ENCODE peak calls at places on chromosomes 11 and 22, in four cellular contexts. H is fibroblast of pulmonary artery, N is coronary artery, K is choroid plexus epithelial cell. Z is an unnamed sample.
A peak's percentile ranks its signal among the peaks of the same experiment; 100 is the strongest.

GRCh38 chr11:24687748-24688147 is 190.9 kb downstream of the LUZP2 start:
- DNase-seq in H (no peak), N (no peak), K (no peak), Z (no peak)

GRCh38 chr11:130606781-130607511 is 158.5 kb downstream of the ADAMTS15 start:
- DNase-seq in H (no peak), N (peak; percentile 85), K (peak; percentile 74), Z (no peak)

GRCh38 chr11:10978189-10978588 is 120.3 kb upstream of the ZBED5 start:
- DNase-seq in H (no peak), N (no peak), K (no peak), Z (no peak)

GRCh38 chr11:58625826-58626460 is 3.5 kb downstream of the CNTF start:
- DNase-seq in H (peak; percentile 27), N (no peak), K (peak; percentile 94), Z (no peak)

GRCh38 chr11:13415201-13415600 is 47.8 kb downstream of the BTBD10 start:
- DNase-seq in H (no peak), N (no peak), K (no peak), Z (no peak)

GRCh38 chr22:25109878-25110595 is 89.6 kb upstream of the CRYBB3 start:
- DNase-seq in H (no peak), N (no peak), K (no peak), Z (no peak)

GRCh38 chr11:19871531-19871930 is 158.9 kb downstream of the NAV2 start:
- DNase-seq in H (no peak), N (no peak), K (no peak), Z (no peak)

GRCh38 chr11:66478823-66479740 is 1.2 kb upstream of the DPP3 start:
- DNase-seq in H (peak; percentile 37), N (no peak), K (peak; percentile 50), Z (no peak)

GRCh38 chr11:109486129-109486528 is 64.1 kb downstream of the C11orf87 start:
- DNase-seq in H (no peak), N (no peak), K (no peak), Z (no peak)

GRCh38 chr11:86931965-86932332 is 23.2 kb downstream of the FZD4 start:
- DNase-seq in H (peak; percentile 57), N (no peak), K (peak; percentile 42), Z (no peak)

GRCh38 chr22:32800158-32800557 is 1.3 kb upstream of the TIMP3 start:
- DNase-seq in H (no peak), N (no peak), K (no peak), Z (no peak)

GRCh38 chr11:69065136-69065710 is 16.5 kb downstream of the TPCN2 start:
- DNase-seq in H (no peak), N (no peak), K (no peak), Z (no peak)

GRCh38 chr22:30305519-30305905 is 16.2 kb upstream of the CASTOR1 start:
- DNase-seq in H (peak; percentile 55), N (no peak), K (peak; percentile 56), Z (no peak)

GRCh38 chr11:113697798-113698407 is 8.2 kb downstream of the TMPRSS5 start:
- DNase-seq in H (no peak), N (no peak), K (no peak), Z (no peak)

GRCh38 chr11:60973699-60974098 is 2.2 kb downstream of the CD6 start:
- DNase-seq in H (no peak), N (no peak), K (no peak), Z (no peak)

GRCh38 chr11:45289369-45289768 is 3.2 kb upstream of the SYT13 start:
- DNase-seq in H (peak; percentile 57), N (no peak), K (peak; percentile 68), Z (no peak)

GRCh38 chr11:82046778-82047177 is 686.9 kb downstream of the FAM181B start:
- DNase-seq in H (peak; percentile 16), N (no peak), K (peak; percentile 75), Z (no peak)

GRCh38 chr11:126311464-126312291 is 7.8 kb downstream of the DCPS start:
- DNase-seq in H (no peak), N (no peak), K (no peak), Z (no peak)
- TF ChIP-seq CTCF in H (no peak), N (no peak), K (no peak), Z (no peak)

DNA sequence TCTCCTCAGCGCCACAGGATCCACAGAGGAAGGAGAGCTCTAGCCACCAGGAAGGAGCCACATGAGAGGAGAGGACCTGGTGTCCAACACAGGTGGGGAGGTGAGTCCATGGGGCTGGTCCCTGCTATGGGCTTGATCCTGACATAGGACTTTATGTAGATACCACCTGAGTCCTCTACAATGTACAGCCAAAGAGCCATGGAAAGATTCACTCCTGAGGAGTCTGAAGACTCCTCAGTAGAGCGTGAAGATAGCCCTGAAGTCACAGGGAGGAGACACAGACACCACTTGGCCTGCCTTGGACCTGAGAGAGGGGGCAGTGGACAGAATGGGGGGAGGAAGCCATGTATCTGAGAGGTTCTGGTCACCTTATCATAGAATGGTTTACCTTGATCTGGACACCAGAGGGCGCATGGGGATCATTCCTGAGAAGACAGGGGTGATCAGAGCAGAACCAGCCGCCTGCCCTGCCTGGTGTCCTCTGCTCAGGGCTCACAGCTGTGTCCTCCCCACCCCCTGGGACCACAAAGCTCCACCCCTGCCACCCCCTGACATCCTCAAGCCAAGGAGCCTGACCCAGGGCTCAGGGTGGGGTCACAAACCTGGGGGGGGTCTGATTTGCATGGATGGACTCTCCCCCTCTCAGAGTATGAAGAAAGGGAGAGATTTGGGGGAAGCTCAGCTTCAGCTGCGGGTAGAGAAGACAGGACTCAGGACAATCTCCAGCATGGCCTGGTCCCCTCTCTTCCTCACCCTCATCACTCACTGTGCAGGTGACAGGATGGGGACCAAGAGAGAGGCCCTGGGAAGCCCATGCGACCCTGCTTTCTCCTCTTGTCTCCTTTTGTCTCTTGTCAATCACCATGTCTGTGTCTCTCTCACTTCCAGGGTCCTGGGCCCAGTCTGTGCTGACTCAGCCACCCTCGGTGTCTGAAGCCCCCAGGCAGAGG is 77.0 kb downstream of the ZNF280B start:
- DNase-seq in H (peak; percentile 61), N (no peak), K (peak; percentile 72), Z (no peak)
- TF ChIP-seq CTCF in H (peak; percentile 71), N (peak; percentile 36), K (peak; percentile 73), Z (no peak)

GRCh38 chr22:17744430-17744829 is 29.8 kb downstream of the BID start:
- DNase-seq in H (no peak), N (no peak), K (no peak), Z (no peak)

GRCh38 chr22:17749605-17750395 is 24.5 kb downstream of the BID start:
- DNase-seq in H (no peak), N (no peak), K (no peak), Z (no peak)

GRCh38 chr22:17746916-17747315 is 27.4 kb downstream of the BID start:
- DNase-seq in H (no peak), N (no peak), K (no peak), Z (no peak)

GRCh38 chr22:17751596-17751995 is 22.7 kb downstream of the BID start:
- DNase-seq in H (no peak), N (no peak), K (no peak), Z (no peak)

DNA sequence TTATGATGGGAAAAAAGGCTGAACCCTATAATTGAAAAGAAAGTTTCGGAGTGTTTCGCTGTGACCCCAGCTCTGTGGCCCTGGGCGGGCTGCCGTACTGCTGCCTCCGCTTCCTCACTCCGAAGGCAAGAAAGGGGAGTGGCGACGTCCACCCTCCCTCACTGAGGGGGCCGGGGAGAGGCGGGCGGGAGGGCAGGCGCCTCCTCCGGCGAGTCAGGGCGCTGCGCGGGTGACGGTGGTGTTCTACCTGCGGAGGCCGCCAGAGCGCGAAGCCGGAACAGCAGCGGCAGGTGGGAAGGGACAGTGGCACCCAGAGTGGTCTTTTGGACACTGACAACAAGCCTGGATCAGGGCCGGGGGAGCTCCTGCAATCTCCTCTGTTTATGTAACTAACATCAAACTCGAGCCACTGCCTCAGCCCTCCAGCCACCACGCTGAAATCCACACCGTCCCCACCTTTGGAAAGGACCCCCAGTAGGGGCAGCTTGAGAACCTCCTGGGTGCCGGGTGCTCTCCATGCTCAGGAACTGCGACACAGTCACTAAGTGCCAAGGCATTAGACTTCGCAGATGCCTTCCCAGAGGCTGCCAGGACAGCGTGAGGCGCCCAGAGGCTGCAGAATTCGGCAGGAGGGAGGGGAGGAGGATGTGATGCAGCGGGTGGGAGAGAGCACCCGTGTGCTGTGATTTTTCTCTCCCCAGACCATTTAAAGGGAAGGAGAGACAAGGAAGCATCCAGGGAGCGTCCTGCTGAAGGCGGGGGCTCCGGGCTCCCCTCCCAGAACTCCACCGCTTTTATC is 25.5 kb downstream of the BID start:
- DNase-seq in H (no peak), N (no peak), K (no peak), Z (no peak)
- TF ChIP-seq CTCF in H (no peak), N (no peak), K (peak; percentile 24), Z (no peak)

DNA sequence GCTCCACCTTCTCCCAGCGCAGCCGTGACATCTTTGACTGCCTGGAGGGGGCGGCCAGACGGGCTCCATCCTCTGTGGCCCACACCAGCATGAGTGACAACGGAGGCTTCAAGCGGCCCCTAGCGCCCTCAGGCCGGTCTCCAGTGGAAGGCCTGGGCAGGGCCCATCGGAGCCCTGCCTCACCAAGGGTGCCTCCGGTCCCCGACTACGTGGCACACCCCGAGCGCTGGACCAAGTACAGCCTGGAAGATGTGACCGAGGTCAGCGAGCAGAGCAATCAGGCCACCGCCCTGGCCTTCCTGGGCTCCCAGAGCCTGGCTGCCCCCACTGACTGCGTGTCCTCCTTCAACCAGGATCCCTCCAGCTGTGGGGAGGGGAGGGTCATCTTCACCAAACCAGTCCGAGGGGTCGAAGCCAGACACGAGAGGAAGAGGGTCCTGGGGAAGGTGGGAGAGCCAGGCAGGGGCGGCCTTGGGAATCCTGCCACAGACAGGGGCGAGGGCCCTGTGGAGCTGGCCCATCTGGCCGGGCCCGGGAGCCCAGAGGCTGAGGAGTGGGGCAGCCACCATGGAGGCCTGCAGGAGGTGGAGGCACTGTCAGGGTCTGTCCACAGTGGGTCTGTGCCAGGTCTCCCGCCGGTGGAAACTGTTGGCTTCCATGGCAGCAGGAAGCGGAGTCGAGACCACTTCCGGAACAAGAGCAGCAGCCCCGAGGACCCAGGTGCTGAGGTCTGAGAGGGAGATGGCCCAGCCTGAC is 2.5 kb downstream of the TSSC4 start:
- DNase-seq in H (no peak), N (no peak), K (no peak), Z (no peak)
- TF ChIP-seq CTCF in H (no peak), N (no peak), K (no peak), Z (no peak)

GRCh38 chr22:42371112-42371900 is 60.9 kb downstream of the NFAM1 start:
- DNase-seq in H (no peak), N (no peak), K (no peak), Z (no peak)
- TF ChIP-seq CTCF in H (no peak), N (no peak), K (no peak), Z (no peak)

GRCh38 chr11:101019870-101020269 is 109.7 kb downstream of the PGR start:
- DNase-seq in H (no peak), N (no peak), K (peak; percentile 21), Z (no peak)
- TF ChIP-seq CTCF in H (no peak), N (no peak), K (no peak), Z (no peak)

DNA sequence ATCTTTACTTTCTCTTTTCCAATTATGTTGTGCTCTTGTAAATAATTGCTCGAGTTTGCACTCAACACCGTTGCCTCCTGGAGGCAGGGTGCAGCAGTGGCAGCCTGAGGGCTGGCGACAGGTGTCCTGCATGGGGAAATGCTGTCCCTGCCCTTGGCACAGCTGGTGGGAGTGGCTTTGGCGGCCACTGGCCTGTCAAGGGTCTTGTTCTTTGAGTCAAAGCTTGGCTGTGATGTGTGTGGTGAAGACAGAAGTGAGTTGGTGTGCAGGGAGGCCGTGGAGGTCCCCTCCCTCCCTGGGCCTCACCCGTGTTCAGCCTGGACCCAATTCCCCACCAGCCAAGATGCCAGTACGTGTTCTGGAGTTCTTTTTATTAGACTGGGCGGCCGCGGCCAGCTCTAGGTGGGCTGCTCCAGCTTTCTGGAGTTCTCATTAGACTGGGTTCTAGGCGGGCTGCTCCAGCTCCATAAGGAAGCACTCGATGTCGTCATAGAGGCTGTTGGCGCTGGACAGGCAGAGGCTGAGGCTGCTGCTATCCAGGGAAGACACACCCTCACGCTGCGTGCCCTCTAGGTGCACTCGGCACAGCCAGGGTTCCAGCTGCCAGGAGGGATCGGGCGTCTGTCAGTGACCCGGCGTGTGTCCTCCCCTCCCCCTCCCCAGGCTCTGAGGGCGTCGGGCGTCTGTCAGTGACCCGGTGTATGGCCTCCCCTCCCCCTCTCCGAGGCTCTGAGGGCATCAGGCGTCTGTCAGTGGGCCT is 3.4 kb downstream of the IRF7 start:
- DNase-seq in H (peak; percentile 29), N (no peak), K (peak; percentile 38), Z (no peak)
- TF ChIP-seq CTCF in H (peak; percentile 29), N (no peak), K (peak; percentile 51), Z (no peak)

Z was measured in omental fat pad.